ENCODE peak calls at places on chromosome 15, in eight cellular contexts. Z, A, F, M, Y, U, S and D are unnamed samples.

GRCh38 chr15:31459011-31459748 is 132.5 kb downstream of the KLF13 start:
- DNase-seq in Z (no peak), A (peak), F (no peak), M (no peak), Y (no peak), U (no peak), S (no peak), D (no peak)

GRCh38 chr15:23648920-23649515 is 1.4 kb upstream of the MAGEL2 start:
- DNase-seq in Z (peak), A (peak), F (peak), M (no peak), Y (peak), U (peak), S (peak), D (no peak)

GRCh38 chr15:83848315-83849050 is 194.6 kb downstream of the ADAMTSL3 start:
- DNase-seq in Z (no peak), A (no peak), F (no peak), M (peak), Y (no peak), U (no peak), S (no peak), D (no peak)

GRCh38 chr15:48963524-48964113 is at the start of gene SHC4:
- DNase-seq in Z (peak), A (no peak), F (peak), M (peak), Y (peak), U (peak), S (peak), D (no peak)

GRCh38 chr15:48596841-48597240 is 48.7 kb downstream of the FBN1 start:
- DNase-seq in Z (no peak), A (no peak), F (no peak), M (no peak), Y (no peak), U (no peak), S (no peak), D (no peak)

GRCh38 chr15:46442196-46442595 is 807.4 kb downstream of the SQOR start:
- DNase-seq in Z (no peak), A (no peak), F (no peak), M (no peak), Y (no peak), U (peak), S (no peak), D (no peak)

GRCh38 chr15:87572381-87572780 is 684.2 kb downstream of the NTRK3 start:
- DNase-seq in Z (no peak), A (no peak), F (no peak), M (no peak), Y (no peak), U (no peak), S (no peak), D (no peak)

GRCh38 chr15:43105077-43105769 is 615 bp downstream of the UBR1 start:
- DNase-seq in Z (no peak), A (peak), F (no peak), M (no peak), Y (no peak), U (no peak), S (no peak), D (peak)

GRCh38 chr15:36235173-36235572 is 344.3 kb upstream of the CDIN1 start:
- DNase-seq in Z (no peak), A (no peak), F (no peak), M (no peak), Y (no peak), U (no peak), S (no peak), D (no peak)

GRCh38 chr15:37100109-37100873 is at the start of gene MEIS2:
- DNase-seq in Z (peak), A (peak), F (peak), M (peak), Y (peak), U (peak), S (peak), D (no peak)

GRCh38 chr15:58080398-58080797 is 14.9 kb upstream of the ALDH1A2 start:
- DNase-seq in Z (no peak), A (no peak), F (no peak), M (no peak), Y (no peak), U (no peak), S (no peak), D (no peak)

GRCh38 chr15:43958894-43959330 is 132.1 kb downstream of the WDR76 start:
- DNase-seq in Z (no peak), A (no peak), F (no peak), M (peak), Y (no peak), U (no peak), S (no peak), D (no peak)

GRCh38 chr15:25903024-25903581 is 40.0 kb upstream of the ATP10A start:
- DNase-seq in Z (no peak), A (no peak), F (no peak), M (no peak), Y (no peak), U (no peak), S (peak), D (no peak)

GRCh38 chr15:100763764-100764750 is 115.6 kb upstream of the ALDH1A3 start:
- DNase-seq in Z (no peak), A (no peak), F (no peak), M (no peak), Y (no peak), U (no peak), S (peak), D (no peak)

GRCh38 chr15:73899197-73900128 is 26.1 kb downstream of the TBC1D21 start:
- DNase-seq in Z (no peak), A (no peak), F (no peak), M (no peak), Y (no peak), U (peak), S (peak), D (no peak)

GRCh38 chr15:80242802-80243201 is 9.2 kb downstream of the CTXND1 start:
- DNase-seq in Z (no peak), A (no peak), F (no peak), M (no peak), Y (no peak), U (no peak), S (no peak), D (peak)